ENCODE peak calls at places on chromosome 12, in six cellular contexts. One of them, this sample, is unnamed.

GRCh38 chr12:93229494-93230310 is 148.0 kb upstream of the NUDT4 start:
- DNase-seq in bronchial epithelial cell: peak
- DNase-seq in NT2/D1: no peak
- DNase-seq in SW480: peak
- DNase-seq in AML-193: no peak
- DNase-seq in lower lobe of right lung: no peak
- DNase-seq in this sample: peak

GRCh38 chr12:89245090-89245489 is 107.2 kb downstream of the DUSP6 start:
- DNase-seq in SW480: no peak
- DNase-seq in AML-193: peak
- DNase-seq in NT2/D1: peak
- DNase-seq in lower lobe of right lung: no peak
- DNase-seq in bronchial epithelial cell: peak
- DNase-seq in this sample: no peak

GRCh38 chr12:96237465-96238077 is 43.4 kb downstream of the ELK3 start:
- DNase-seq in bronchial epithelial cell: peak
- DNase-seq in lower lobe of right lung: no peak
- DNase-seq in AML-193: peak
- DNase-seq in NT2/D1: no peak
- DNase-seq in SW480: peak
- DNase-seq in this sample: peak

GRCh38 chr12:67366530-67367196 is 97.5 kb downstream of the CAND1 start:
- DNase-seq in AML-193: no peak
- DNase-seq in NT2/D1: no peak
- DNase-seq in SW480: no peak
- DNase-seq in bronchial epithelial cell: no peak
- DNase-seq in lower lobe of right lung: no peak
- DNase-seq in this sample: no peak

GRCh38 chr12:124655317-124656213 is 88.2 kb upstream of the NCOR2 start:
- DNase-seq in bronchial epithelial cell: peak
- DNase-seq in SW480: no peak
- DNase-seq in lower lobe of right lung: no peak
- DNase-seq in NT2/D1: peak
- DNase-seq in AML-193: no peak
- DNase-seq in this sample: no peak

GRCh38 chr12:66066071-66066928 is 64.2 kb downstream of the LLPH start:
- DNase-seq in NT2/D1: no peak
- DNase-seq in SW480: peak
- DNase-seq in lower lobe of right lung: no peak
- DNase-seq in AML-193: no peak
- DNase-seq in bronchial epithelial cell: no peak
- DNase-seq in this sample: peak

GRCh38 chr12:20367731-20368652 is at the start of gene PDE3A:
- DNase-seq in lower lobe of right lung: peak
- DNase-seq in NT2/D1: peak
- DNase-seq in bronchial epithelial cell: peak
- DNase-seq in SW480: no peak
- DNase-seq in AML-193: no peak
- DNase-seq in this sample: peak

GRCh38 chr12:54173066-54173726 is 15.6 kb downstream of the SMUG1 start:
- DNase-seq in lower lobe of right lung: peak
- DNase-seq in AML-193: no peak
- DNase-seq in SW480: peak
- DNase-seq in bronchial epithelial cell: no peak
- DNase-seq in NT2/D1: no peak
- DNase-seq in this sample: no peak

GRCh38 chr12:49503674-49504180 is 35.1 kb upstream of the KCNH3 start:
- DNase-seq in NT2/D1: no peak
- DNase-seq in bronchial epithelial cell: peak
- DNase-seq in SW480: no peak
- DNase-seq in lower lobe of right lung: no peak
- DNase-seq in AML-193: no peak
- DNase-seq in this sample: no peak

GRCh38 chr12:56431850-56432249 is 17.4 kb downstream of the TIMELESS start:
- DNase-seq in AML-193: no peak
- DNase-seq in lower lobe of right lung: no peak
- DNase-seq in NT2/D1: no peak
- DNase-seq in bronchial epithelial cell: peak
- DNase-seq in SW480: no peak
- DNase-seq in this sample: no peak

GRCh38 chr12:12985817-12986408 is 14.2 kb downstream of the HEBP1 start:
- DNase-seq in AML-193: peak
- DNase-seq in SW480: peak
- DNase-seq in lower lobe of right lung: no peak
- DNase-seq in NT2/D1: peak
- DNase-seq in bronchial epithelial cell: peak
- DNase-seq in this sample: peak

GRCh38 chr12:108677381-108677780 is 43.7 kb upstream of the SELPLG start:
- DNase-seq in SW480: no peak
- DNase-seq in bronchial epithelial cell: no peak
- DNase-seq in NT2/D1: no peak
- DNase-seq in lower lobe of right lung: no peak
- DNase-seq in AML-193: no peak
- DNase-seq in this sample: no peak

GRCh38 chr12:106205208-106206069 is 42.4 kb downstream of the CKAP4 start:
- DNase-seq in AML-193: no peak
- DNase-seq in lower lobe of right lung: no peak
- DNase-seq in SW480: peak
- DNase-seq in bronchial epithelial cell: peak
- DNase-seq in NT2/D1: no peak
- DNase-seq in this sample: peak

GRCh38 chr12:132386926-132387497 is 57.6 kb upstream of the GALNT9 start:
- DNase-seq in SW480: no peak
- DNase-seq in NT2/D1: no peak
- DNase-seq in bronchial epithelial cell: no peak
- DNase-seq in AML-193: no peak
- DNase-seq in lower lobe of right lung: no peak
- DNase-seq in this sample: no peak

GRCh38 chr12:12716151-12716844 is 870 bp upstream of the CDKN1B start:
- DNase-seq in bronchial epithelial cell: peak
- DNase-seq in SW480: peak
- DNase-seq in AML-193: no peak
- DNase-seq in lower lobe of right lung: no peak
- DNase-seq in NT2/D1: no peak
- DNase-seq in this sample: no peak

GRCh38 chr12:52278931-52279682 is 4.7 kb downstream of the KRT86 start:
- DNase-seq in AML-193: peak
- DNase-seq in SW480: peak
- DNase-seq in bronchial epithelial cell: peak
- DNase-seq in NT2/D1: peak
- DNase-seq in lower lobe of right lung: peak
- DNase-seq in this sample: peak

GRCh38 chr12:34391771-34392581 is 369.7 kb downstream of the ALG10 start:
- DNase-seq in bronchial epithelial cell: no peak
- DNase-seq in lower lobe of right lung: peak
- DNase-seq in AML-193: no peak
- DNase-seq in SW480: no peak
- DNase-seq in NT2/D1: no peak
- DNase-seq in this sample: no peak

GRCh38 chr12:1848741-1849140 is 28.4 kb downstream of the LRTM2 start:
- DNase-seq in bronchial epithelial cell: no peak
- DNase-seq in SW480: no peak
- DNase-seq in NT2/D1: no peak
- DNase-seq in AML-193: no peak
- DNase-seq in lower lobe of right lung: no peak
- DNase-seq in this sample: no peak

GRCh38 chr12:51848843-51849735 is 571 bp upstream of the FIGNL2 start:
- DNase-seq in NT2/D1: no peak
- DNase-seq in bronchial epithelial cell: no peak
- DNase-seq in lower lobe of right lung: no peak
- DNase-seq in AML-193: no peak
- DNase-seq in SW480: no peak
- DNase-seq in this sample: no peak

GRCh38 chr12:49264466-49264872 is 413 bp upstream of the TUBA1C start:
- DNase-seq in SW480: no peak
- DNase-seq in lower lobe of right lung: no peak
- DNase-seq in AML-193: peak
- DNase-seq in bronchial epithelial cell: no peak
- DNase-seq in NT2/D1: no peak
- DNase-seq in this sample: no peak

GRCh38 chr12:123115409-123116111 is 35.3 kb downstream of the PITPNM2 start:
- DNase-seq in NT2/D1: no peak
- DNase-seq in SW480: no peak
- DNase-seq in lower lobe of right lung: no peak
- DNase-seq in bronchial epithelial cell: no peak
- DNase-seq in AML-193: no peak
- DNase-seq in this sample: no peak

GRCh38 chr12:118120579-118121363 is 15.2 kb upstream of the PEBP1 start:
- DNase-seq in bronchial epithelial cell: peak
- DNase-seq in AML-193: peak
- DNase-seq in NT2/D1: peak
- DNase-seq in lower lobe of right lung: peak
- DNase-seq in SW480: peak
- DNase-seq in this sample: peak

GRCh38 chr12:16880864-16881285 is 274.9 kb upstream of the LMO3 start:
- DNase-seq in AML-193: no peak
- DNase-seq in bronchial epithelial cell: no peak
- DNase-seq in lower lobe of right lung: no peak
- DNase-seq in NT2/D1: no peak
- DNase-seq in SW480: no peak
- DNase-seq in this sample: no peak

GRCh38 chr12:52259850-52260249 is 14.6 kb upstream of the KRT86 start:
- DNase-seq in AML-193: peak
- DNase-seq in bronchial epithelial cell: no peak
- DNase-seq in lower lobe of right lung: peak
- DNase-seq in NT2/D1: no peak
- DNase-seq in SW480: no peak
- DNase-seq in this sample: no peak

GRCh38 chr12:65741662-65742480 is 82.4 kb upstream of the HMGA2 start:
- DNase-seq in SW480: peak
- DNase-seq in NT2/D1: peak
- DNase-seq in bronchial epithelial cell: peak
- DNase-seq in AML-193: no peak
- DNase-seq in lower lobe of right lung: no peak
- DNase-seq in this sample: peak

GRCh38 chr12:80580254-80580653 is 127.2 kb upstream of the MYF6 start:
- DNase-seq in SW480: no peak
- DNase-seq in AML-193: no peak
- DNase-seq in lower lobe of right lung: no peak
- DNase-seq in bronchial epithelial cell: peak
- DNase-seq in NT2/D1: no peak
- DNase-seq in this sample: no peak

GRCh38 chr12:98492580-98493140 is 22.7 kb upstream of the TMPO start:
- DNase-seq in NT2/D1: no peak
- DNase-seq in AML-193: no peak
- DNase-seq in lower lobe of right lung: no peak
- DNase-seq in SW480: no peak
- DNase-seq in bronchial epithelial cell: no peak
- DNase-seq in this sample: no peak

GRCh38 chr12:105378821-105379400 is 48.4 kb downstream of the C12orf75 start:
- DNase-seq in NT2/D1: no peak
- DNase-seq in SW480: peak
- DNase-seq in AML-193: no peak
- DNase-seq in lower lobe of right lung: no peak
- DNase-seq in bronchial epithelial cell: no peak
- DNase-seq in this sample: peak

GRCh38 chr12:51122844-51123243 is 39.4 kb upstream of the CSRNP2 start:
- DNase-seq in AML-193: no peak
- DNase-seq in NT2/D1: no peak
- DNase-seq in bronchial epithelial cell: peak
- DNase-seq in SW480: no peak
- DNase-seq in lower lobe of right lung: no peak
- DNase-seq in this sample: no peak

GRCh38 chr12:79547735-79548347 is 142.9 kb downstream of the PAWR start:
- DNase-seq in SW480: peak
- DNase-seq in lower lobe of right lung: no peak
- DNase-seq in bronchial epithelial cell: peak
- DNase-seq in AML-193: peak
- DNase-seq in NT2/D1: peak
- DNase-seq in this sample: peak

This sample was measured in SK-MEL-5.